ENCODE peak calls at places on chromosomes 3 and 15, in four cellular contexts. X is GM12878, T is K562, L is HepG2. B is an unnamed sample.

GRCh38 chr15:101137312-101137940 is 114.4 kb downstream of the CHSY1 start:
- DNase-seq in X (no peak), T (peak), L (no peak), B (no peak)

GRCh38 chr3:73683706-73684105 is 59.0 kb upstream of the PDZRN3 start:
- DNase-seq in X (no peak), T (no peak), L (no peak), B (no peak)

GRCh38 chr3:139120336-139120971 is 75.8 kb upstream of the PRR23C start:
- DNase-seq in X (no peak), T (peak), L (no peak), B (peak)

GRCh38 chr3:66991478-66991877 is 6.6 kb upstream of the KBTBD8 start:
- DNase-seq in X (no peak), T (peak), L (no peak), B (no peak)

GRCh38 chr15:28023933-28024888 is 74.9 kb downstream of the OCA2 start:
- DNase-seq in X (no peak), T (no peak), L (no peak), B (no peak)

GRCh38 chr3:17158941-17159682 is 274.4 kb downstream of the PLCL2 start:
- DNase-seq in X (no peak), T (no peak), L (no peak), B (no peak)

GRCh38 chr3:168021737-168022450 is 73.8 kb downstream of the GOLIM4 start:
- DNase-seq in X (no peak), T (no peak), L (no peak), B (no peak)

GRCh38 chr3:32969656-32970055 is 18.2 kb downstream of the CCR4 start:
- DNase-seq in X (no peak), T (no peak), L (peak), B (no peak)

GRCh38 chr3:95813261-95813660 is 1001.1 kb upstream of the EPHA6 start:
- DNase-seq in X (no peak), T (no peak), L (no peak), B (no peak)

GRCh38 chr3:106699093-106699492 is 678.1 kb upstream of the CCDC54 start:
- DNase-seq in X (no peak), T (no peak), L (no peak), B (no peak)

GRCh38 chr3:170044795-170045244 is 7.0 kb downstream of the GPR160 start:
- DNase-seq in X (peak), T (no peak), L (no peak), B (no peak)

GRCh38 chr3:39269528-39269927 is 10.3 kb downstream of the CX3CR1 start:
- DNase-seq in X (no peak), T (no peak), L (no peak), B (no peak)

GRCh38 chr3:32401141-32401540 is 9.5 kb downstream of the CMTM7 start:
- DNase-seq in X (no peak), T (no peak), L (peak), B (no peak)

GRCh38 chr3:175940881-175941280 is 1081.7 kb downstream of the NAALADL2 start:
- DNase-seq in X (no peak), T (no peak), L (peak), B (peak)

GRCh38 chr3:149401926-149402310 is 24.5 kb upstream of the TM4SF1 start:
- DNase-seq in X (no peak), T (no peak), L (peak), B (no peak)

GRCh38 chr3:164879201-164879600 is 199.1 kb downstream of the SI start:
- DNase-seq in X (no peak), T (no peak), L (no peak), B (no peak)

GRCh38 chr3:46553154-46553553 is 12.9 kb downstream of the LRRC2 start:
- DNase-seq in X (no peak), T (no peak), L (no peak), B (no peak)

GRCh38 chr3:108527109-108527508 is 16.7 kb upstream of the MYH15 start:
- DNase-seq in X (no peak), T (no peak), L (no peak), B (no peak)

GRCh38 chr3:98890181-98890882 is 11.2 kb downstream of the DCBLD2 start:
- DNase-seq in X (no peak), T (no peak), L (no peak), B (no peak)

GRCh38 chr3:21462151-21462550 is 288.9 kb downstream of the ZNF385D start:
- DNase-seq in X (no peak), T (no peak), L (no peak), B (no peak)

GRCh38 chr3:146550743-146551510 is 6.5 kb upstream of the PLSCR1 start:
- DNase-seq in X (no peak), T (no peak), L (no peak), B (no peak)

GRCh38 chr15:84824260-84824690 is 7.1 kb downstream of the ALPK3 start:
- DNase-seq in X (no peak), T (no peak), L (peak), B (no peak)

GRCh38 chr15:29570931-29571727 is 251.1 kb downstream of the TJP1 start:
- DNase-seq in X (no peak), T (no peak), L (no peak), B (no peak)

GRCh38 chr15:34280193-34280592 is 55.4 kb downstream of the EMC4 start:
- DNase-seq in X (no peak), T (no peak), L (no peak), B (no peak)

GRCh38 chr3:44048196-44048924 is 193.3 kb upstream of the TOPAZ1 start:
- DNase-seq in X (no peak), T (no peak), L (no peak), B (no peak)

GRCh38 chr15:40695469-40695910 is 516 bp downstream of the RAD51 start:
- DNase-seq in X (no peak), T (no peak), L (peak), B (no peak)

GRCh38 chr15:32685576-32685975 is 32.2 kb upstream of the GREM1 start:
- DNase-seq in X (no peak), T (no peak), L (no peak), B (no peak)

GRCh38 chr3:151421956-151422355 is 37.4 kb upstream of the P2RY12 start:
- DNase-seq in X (no peak), T (no peak), L (no peak), B (no peak)

GRCh38 chr3:10238330-10238995 is 9.8 kb upstream of the TATDN2 start:
- DNase-seq in X (no peak), T (peak), L (no peak), B (no peak)

GRCh38 chr15:38373016-38373415 is 80.9 kb upstream of the FAM98B start:
- DNase-seq in X (no peak), T (no peak), L (no peak), B (no peak)

GRCh38 chr3:172595648-172596393 is 72.6 kb upstream of the TNFSF10 start:
- DNase-seq in X (peak), T (peak), L (peak), B (no peak)

GRCh38 chr3:50249459-50249858 is 13.5 kb downstream of the GNAI2 start:
- DNase-seq in X (no peak), T (no peak), L (no peak), B (no peak)

GRCh38 chr3:50246517-50246954 is 10.5 kb downstream of the GNAI2 start:
- DNase-seq in X (no peak), T (peak), L (no peak), B (no peak)

GRCh38 chr3:50248387-50248786 is 12.4 kb downstream of the GNAI2 start:
- DNase-seq in X (no peak), T (no peak), L (no peak), B (no peak)

GRCh38 chr3:50251220-50251619 is 15.2 kb downstream of the GNAI2 start:
- DNase-seq in X (no peak), T (peak), L (no peak), B (no peak)

DNA sequence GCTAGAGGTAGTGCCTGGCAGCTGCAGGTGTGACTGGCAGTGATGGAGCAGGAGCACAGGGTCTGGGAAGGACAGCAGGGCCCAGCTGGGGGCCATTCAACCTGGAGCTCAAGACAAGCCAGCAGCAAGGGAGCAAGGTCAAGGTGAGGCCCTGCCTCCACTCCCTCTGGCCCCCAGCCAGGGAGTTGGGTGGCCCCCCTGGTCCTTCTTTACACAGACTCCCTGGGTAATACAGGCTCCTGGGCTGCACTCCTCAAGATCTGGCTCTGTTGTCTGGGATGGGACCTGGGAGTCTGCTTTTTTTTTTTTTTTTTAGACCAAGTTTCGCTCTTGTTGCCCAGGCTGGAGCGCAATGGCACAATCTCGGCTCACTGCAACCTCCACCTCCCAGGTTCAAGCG is 14.5 kb downstream of the GNAI2 start:
- DNase-seq in X (no peak), T (no peak), L (no peak), B (no peak)
- H3K27ac ChIP-seq in X (no peak), T (no peak), L (no peak), B (no peak)

GRCh38 chr3:187773233-187773962 is 28.1 kb upstream of the BCL6 start:
- DNase-seq in X (peak), T (no peak), L (no peak), B (no peak)
- TF ChIP-seq YY1 in X (no peak), T (no peak), L (no peak), B (no peak)

DNA sequence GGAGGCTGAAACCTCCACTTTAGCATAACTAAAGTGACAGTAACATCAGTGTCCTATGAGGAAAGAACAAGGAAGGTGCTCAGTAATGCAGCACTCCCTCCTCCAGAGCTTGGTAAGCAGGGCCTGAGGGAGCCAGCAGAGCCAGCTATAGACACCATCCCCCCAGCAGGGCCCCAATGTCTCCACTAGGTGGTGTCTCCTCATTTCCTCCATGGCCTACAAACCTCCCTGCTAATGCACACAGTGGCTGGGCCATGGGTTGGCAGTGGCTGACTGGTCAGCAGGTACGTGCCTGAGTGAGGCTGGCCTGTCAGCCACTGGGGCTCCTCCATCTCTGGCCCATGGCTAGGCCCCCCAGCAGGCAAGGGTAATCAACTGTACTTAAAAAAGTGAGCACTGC is 13.6 kb downstream of the MRPS25 start:
- DNase-seq in X (no peak), T (peak), L (peak), B (peak)
- TF ChIP-seq HDAC6 in X (no peak), T (no peak), L (no peak), B (no peak)

GRCh38 chr3:104629038-104629437 is 737.7 kb upstream of the ALCAM start:
- DNase-seq in X (no peak), T (no peak), L (no peak), B (no peak)

GRCh38 chr3:104631254-104631653 is 735.5 kb upstream of the ALCAM start:
- DNase-seq in X (no peak), T (no peak), L (no peak), B (no peak)

GRCh38 chr3:104632947-104633346 is 733.8 kb upstream of the ALCAM start:
- DNase-seq in X (no peak), T (no peak), L (no peak), B (no peak)

GRCh38 chr3:104632521-104632920 is 734.2 kb upstream of the ALCAM start:
- DNase-seq in X (no peak), T (no peak), L (no peak), B (no peak)

GRCh38 chr3:104628185-104628789 is 738.4 kb upstream of the ALCAM start:
- DNase-seq in X (no peak), T (peak), L (peak), B (no peak)
- H3K27ac ChIP-seq in X (no peak), T (no peak), L (no peak), B (no peak)

GRCh38 chr3:72655151-72655551 is 193.1 kb downstream of the SHQ1 start:
- DNase-seq in X (no peak), T (no peak), L (no peak), B (peak)
- TF ChIP-seq YY1 in X (no peak), T (no peak), L (no peak), B (peak)

DNA sequence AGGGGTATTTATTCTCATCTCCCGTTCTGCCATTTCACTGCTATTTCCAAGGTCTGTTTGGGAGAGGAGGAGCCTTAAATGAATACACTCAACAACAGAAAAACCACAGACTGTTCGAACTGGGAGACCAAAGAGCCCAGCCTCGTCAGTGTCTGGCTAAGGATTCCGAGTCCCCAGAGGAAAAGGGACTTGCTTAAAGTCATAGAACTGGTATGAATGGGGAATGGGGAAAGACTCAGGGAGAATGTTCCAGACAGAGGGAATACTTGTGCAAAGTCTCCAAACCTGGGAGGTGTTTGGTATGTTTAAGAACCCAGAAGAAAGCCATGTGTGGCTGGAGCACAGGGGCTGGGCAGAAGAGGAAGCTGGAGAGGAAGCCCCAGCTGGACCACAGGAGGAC is 46.9 kb downstream of the FAM43A start:
- DNase-seq in X (no peak), T (no peak), L (no peak), B (no peak)
- TF ChIP-seq HDAC6 in X (no peak), T (no peak), L (no peak), B (no peak)

DNA sequence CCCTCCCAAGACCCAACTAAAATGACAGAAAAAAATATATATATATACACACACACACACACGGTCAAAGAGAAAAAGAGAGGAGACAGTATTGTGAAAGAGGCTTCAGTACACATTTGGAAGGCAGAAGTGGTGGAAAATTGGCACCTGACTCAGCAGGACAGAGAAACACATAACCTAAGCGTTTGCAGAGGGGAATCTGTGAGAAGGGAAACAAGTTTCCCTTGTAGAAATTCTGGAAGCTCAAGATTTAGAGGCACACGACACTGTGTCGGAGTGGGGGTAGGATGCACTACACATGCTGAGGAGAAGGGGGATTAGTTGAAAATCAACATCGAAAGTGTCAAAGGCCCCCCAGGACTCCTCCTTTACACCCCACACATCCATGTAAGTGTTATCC is 53.1 kb downstream of the PAK2 start:
- DNase-seq in X (no peak), T (no peak), L (peak), B (no peak)
- H3K27ac ChIP-seq in X (no peak), T (no peak), L (peak), B (no peak)

DNA sequence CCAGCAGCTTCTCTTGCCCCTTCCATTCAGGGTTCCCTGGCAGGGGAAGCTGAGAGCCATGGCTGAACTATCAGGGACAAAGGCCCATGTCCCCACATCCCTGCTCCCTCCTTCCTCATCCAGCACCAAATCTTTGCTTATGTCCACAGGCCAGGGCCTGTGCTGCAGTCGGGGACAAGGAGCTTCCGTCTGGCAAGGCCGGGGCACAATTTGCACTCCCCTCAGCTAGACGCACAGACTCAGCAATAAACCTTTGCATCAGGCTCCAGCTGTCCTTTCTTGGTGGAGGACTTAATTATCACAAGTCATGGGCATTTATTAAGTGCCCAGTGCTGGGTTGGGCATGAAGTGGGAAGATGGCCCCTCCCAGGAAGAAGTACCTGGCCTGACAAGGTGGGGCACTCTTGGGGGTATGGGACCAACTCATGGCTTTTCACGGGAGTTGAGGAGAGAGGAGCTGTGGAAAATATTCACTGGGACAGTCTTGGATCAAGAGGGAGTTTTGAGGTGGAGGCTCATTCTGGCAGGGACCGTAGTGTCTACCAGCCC is 4.9 kb downstream of the GNAT1 start:
- DNase-seq in X (no peak), T (no peak), L (no peak), B (no peak)
- TF ChIP-seq YY1 in X (no peak), T (no peak), L (no peak), B (no peak)

GRCh38 chr3:134641671-134642300 is 9.0 kb downstream of the KY start:
- DNase-seq in X (no peak), T (no peak), L (no peak), B (no peak)
- TF ChIP-seq HDAC6 in X (no peak), T (no peak), L (no peak), B (no peak)

B was measured in H1.